ENCODE peak calls at places on chromosomes 1 and 21, in seven cellular contexts. V is astrocyte of the cerebellum; E is G401; Y is activated CD4-positive, alpha-beta memory T cell treated with anti-CD3 and anti-CD28 coated beads, Interleukin-2, amount 10 ng/mL, durations not matched to agents 7 days and 5 days; R is NCI-H446 treated with DMSO at 0.1 percent for 48 hours; U is body of pancreas; H is pancreas. O is an unnamed sample.

GRCh38 chr1:15260418-15261154 is 13.6 kb downstream of the FHAD1 start:
- DNase-seq in Y (no peak), U (no peak), H (no peak), E (no peak), R (no peak), V (no peak), O (no peak)

GRCh38 chr1:94927405-94928175 is 680 bp upstream of the CNN3 start:
- DNase-seq in V (peak; percentile 39), H (no peak), U (peak; percentile 41), E (peak; percentile 64), Y (no peak), R (peak; percentile 14), O (no peak)

GRCh38 chr1:162632234-162632666 is at the start of gene DDR2:
- DNase-seq in H (no peak), E (peak; percentile 61), U (peak; percentile 24), R (peak; percentile 86), Y (no peak), V (peak; percentile 92), O (no peak)

GRCh38 chr21:15752763-15753407 is 23.1 kb downstream of the USP25 start:
- DNase-seq in R (no peak), V (no peak), H (no peak), E (no peak), Y (no peak), U (no peak), O (no peak)

GRCh38 chr1:217140041-217140901 is 417.0 kb upstream of the ESRRG start:
- DNase-seq in R (no peak), Y (no peak), U (no peak), E (no peak), H (no peak), V (no peak), O (peak; percentile 10)

GRCh38 chr1:231487019-231487418 is 41.5 kb upstream of the TSNAX start:
- DNase-seq in Y (no peak), V (no peak), U (no peak), R (no peak), E (no peak), H (no peak), O (no peak)

GRCh38 chr1:101566883-101567538 is 330.2 kb downstream of the S1PR1 start:
- DNase-seq in H (no peak), R (no peak), Y (no peak), U (no peak), E (no peak), V (no peak), O (no peak)

GRCh38 chr21:44846485-44847260 is 26.8 kb downstream of the PTTG1IP start:
- DNase-seq in Y (peak; percentile 48), U (no peak), H (no peak), V (no peak), R (no peak), E (peak; percentile 31), O (peak; percentile 45)

GRCh38 chr1:53093778-53094532 is 31.9 kb downstream of the PODN start:
- DNase-seq in E (no peak), U (no peak), R (no peak), H (no peak), Y (no peak), V (no peak), O (no peak)

GRCh38 chr1:109984190-109984455 is 442 bp upstream of the AHCYL1 start:
- DNase-seq in U (no peak), Y (no peak), V (no peak), H (no peak), R (peak; percentile 49), E (no peak), O (no peak)

O was measured in GM10248.